ENCODE peak calls at places on chromosomes 16 and 17, in seven cellular contexts. One of them, this sample, is unnamed.

GRCh38 chr16:51756447-51757123 is 605.5 kb upstream of the SALL1 start:
- DNase-seq in adrenal gland: no peak
- DNase-seq in H9: no peak
- DNase-seq in glutamatergic neuron: no peak
- DNase-seq in stomach: no peak
- DNase-seq in RWPE1: no peak
- DNase-seq in epithelial cell of esophagus: no peak
- DNase-seq in this sample: peak; percentile 10

GRCh38 chr16:87702325-87702811 is 63.4 kb downstream of the KLHDC4 start:
- DNase-seq in adrenal gland: no peak
- DNase-seq in H9: peak; percentile 71
- DNase-seq in glutamatergic neuron: peak; percentile 80
- DNase-seq in stomach: no peak
- DNase-seq in RWPE1: no peak
- DNase-seq in epithelial cell of esophagus: no peak
- DNase-seq in this sample: peak; percentile 84

GRCh38 chr16:78405833-78406232 is 306.4 kb downstream of the WWOX start:
- DNase-seq in adrenal gland: no peak
- DNase-seq in H9: no peak
- DNase-seq in glutamatergic neuron: no peak
- DNase-seq in stomach: no peak
- DNase-seq in RWPE1: no peak
- DNase-seq in epithelial cell of esophagus: no peak
- DNase-seq in this sample: no peak

GRCh38 chr16:69924777-69925191 is 26.4 kb upstream of the CLEC18A start:
- DNase-seq in adrenal gland: no peak
- DNase-seq in H9: no peak
- DNase-seq in glutamatergic neuron: no peak
- DNase-seq in stomach: no peak
- DNase-seq in RWPE1: no peak
- DNase-seq in epithelial cell of esophagus: peak; percentile 52
- DNase-seq in this sample: no peak

GRCh38 chr17:33508215-33508614 is 215.1 kb upstream of the ASIC2 start:
- DNase-seq in adrenal gland: no peak
- DNase-seq in H9: no peak
- DNase-seq in glutamatergic neuron: no peak
- DNase-seq in stomach: no peak
- DNase-seq in RWPE1: no peak
- DNase-seq in epithelial cell of esophagus: no peak
- DNase-seq in this sample: no peak

GRCh38 chr17:64327201-64327930 is 63.3 kb downstream of the PECAM1 start:
- DNase-seq in adrenal gland: no peak
- DNase-seq in H9: no peak
- DNase-seq in glutamatergic neuron: no peak
- DNase-seq in stomach: no peak
- DNase-seq in RWPE1: no peak
- DNase-seq in epithelial cell of esophagus: no peak
- DNase-seq in this sample: no peak

GRCh38 chr17:694239-694638 is 20.4 kb downstream of the VPS53 start:
- DNase-seq in adrenal gland: no peak
- DNase-seq in H9: no peak
- DNase-seq in glutamatergic neuron: no peak
- DNase-seq in stomach: no peak
- DNase-seq in RWPE1: peak; percentile 83
- DNase-seq in epithelial cell of esophagus: peak; percentile 94
- DNase-seq in this sample: no peak

GRCh38 chr16:85270365-85270764 is 158.1 kb upstream of the CIBAR2 start:
- DNase-seq in adrenal gland: no peak
- DNase-seq in H9: no peak
- DNase-seq in glutamatergic neuron: no peak
- DNase-seq in stomach: no peak
- DNase-seq in RWPE1: no peak
- DNase-seq in epithelial cell of esophagus: no peak
- DNase-seq in this sample: no peak

GRCh38 chr17:80279895-80280294 is 19.2 kb downstream of the RNF213 start:
- DNase-seq in adrenal gland: peak; percentile 66
- DNase-seq in H9: no peak
- DNase-seq in glutamatergic neuron: no peak
- DNase-seq in stomach: no peak
- DNase-seq in RWPE1: no peak
- DNase-seq in epithelial cell of esophagus: peak; percentile 56
- DNase-seq in this sample: no peak

GRCh38 chr17:42422412-42422957 is 571 bp downstream of the CAVIN1 start:
- DNase-seq in adrenal gland: peak; percentile 63
- DNase-seq in H9: peak; percentile 71
- DNase-seq in glutamatergic neuron: peak; percentile 32
- DNase-seq in stomach: peak; percentile 27
- DNase-seq in RWPE1: peak; percentile 33
- DNase-seq in epithelial cell of esophagus: peak; percentile 61
- DNase-seq in this sample: peak; percentile 45

GRCh38 chr16:3115011-3115410 is 2.6 kb downstream of the ZNF205 start:
- DNase-seq in adrenal gland: peak; percentile 72
- DNase-seq in H9: no peak
- DNase-seq in glutamatergic neuron: no peak
- DNase-seq in stomach: no peak
- DNase-seq in RWPE1: no peak
- DNase-seq in epithelial cell of esophagus: no peak
- DNase-seq in this sample: no peak

GRCh38 chr17:46039592-46040186 is 40.6 kb downstream of the STH start:
- DNase-seq in adrenal gland: peak; percentile 78
- DNase-seq in H9: no peak
- DNase-seq in glutamatergic neuron: no peak
- DNase-seq in stomach: no peak
- DNase-seq in RWPE1: no peak
- DNase-seq in epithelial cell of esophagus: no peak
- DNase-seq in this sample: no peak

GRCh38 chr17:45904886-45905285 is 10.5 kb downstream of the MAPT start:
- DNase-seq in adrenal gland: no peak
- DNase-seq in H9: no peak
- DNase-seq in glutamatergic neuron: no peak
- DNase-seq in stomach: no peak
- DNase-seq in RWPE1: no peak
- DNase-seq in epithelial cell of esophagus: no peak
- DNase-seq in this sample: no peak

GRCh38 chr16:85519540-85520231 is 93.4 kb upstream of the GSE1 start:
- DNase-seq in adrenal gland: no peak
- DNase-seq in H9: no peak
- DNase-seq in glutamatergic neuron: no peak
- DNase-seq in stomach: no peak
- DNase-seq in RWPE1: no peak
- DNase-seq in epithelial cell of esophagus: no peak
- DNase-seq in this sample: no peak

GRCh38 chr16:77299395-77299794 is 100.2 kb downstream of the SYCE1L start:
- DNase-seq in adrenal gland: no peak
- DNase-seq in H9: no peak
- DNase-seq in glutamatergic neuron: no peak
- DNase-seq in stomach: no peak
- DNase-seq in RWPE1: no peak
- DNase-seq in epithelial cell of esophagus: no peak
- DNase-seq in this sample: peak; percentile 9

GRCh38 chr17:63082273-63082861 is 116.3 kb downstream of the TANC2 start:
- DNase-seq in adrenal gland: no peak
- DNase-seq in H9: no peak
- DNase-seq in glutamatergic neuron: no peak
- DNase-seq in stomach: no peak
- DNase-seq in RWPE1: no peak
- DNase-seq in epithelial cell of esophagus: peak; percentile 29
- DNase-seq in this sample: peak; percentile 12

GRCh38 chr16:10065014-10065413 is 117.2 kb downstream of the GRIN2A start:
- DNase-seq in adrenal gland: no peak
- DNase-seq in H9: no peak
- DNase-seq in glutamatergic neuron: no peak
- DNase-seq in stomach: no peak
- DNase-seq in RWPE1: no peak
- DNase-seq in epithelial cell of esophagus: no peak
- DNase-seq in this sample: no peak

GRCh38 chr17:34706029-34706428 is 126.6 kb downstream of the TMEM132E start:
- DNase-seq in adrenal gland: no peak
- DNase-seq in H9: peak; percentile 43
- DNase-seq in glutamatergic neuron: no peak
- DNase-seq in stomach: no peak
- DNase-seq in RWPE1: peak; percentile 27
- DNase-seq in epithelial cell of esophagus: peak; percentile 8
- DNase-seq in this sample: no peak

GRCh38 chr17:32497431-32498205 is 10.8 kb downstream of the CDK5R1 start:
- DNase-seq in adrenal gland: no peak
- DNase-seq in H9: peak; percentile 60
- DNase-seq in glutamatergic neuron: no peak
- DNase-seq in stomach: no peak
- DNase-seq in RWPE1: no peak
- DNase-seq in epithelial cell of esophagus: peak; percentile 52
- DNase-seq in this sample: no peak

GRCh38 chr16:52964290-52964689 is 88.4 kb downstream of the CHD9NB start:
- DNase-seq in adrenal gland: no peak
- DNase-seq in H9: no peak
- DNase-seq in glutamatergic neuron: no peak
- DNase-seq in stomach: no peak
- DNase-seq in RWPE1: no peak
- DNase-seq in epithelial cell of esophagus: no peak
- DNase-seq in this sample: no peak

GRCh38 chr17:47872651-47873161 is 21.7 kb upstream of the SP6 start:
- DNase-seq in adrenal gland: no peak
- DNase-seq in H9: peak; percentile 78
- DNase-seq in glutamatergic neuron: no peak
- DNase-seq in stomach: no peak
- DNase-seq in RWPE1: no peak
- DNase-seq in epithelial cell of esophagus: no peak
- DNase-seq in this sample: no peak

GRCh38 chr17:74055508-74056160 is 147.8 kb upstream of the RPL38 start:
- DNase-seq in adrenal gland: no peak
- DNase-seq in H9: no peak
- DNase-seq in glutamatergic neuron: peak; percentile 50
- DNase-seq in stomach: no peak
- DNase-seq in RWPE1: no peak
- DNase-seq in epithelial cell of esophagus: no peak
- DNase-seq in this sample: no peak

DNA sequence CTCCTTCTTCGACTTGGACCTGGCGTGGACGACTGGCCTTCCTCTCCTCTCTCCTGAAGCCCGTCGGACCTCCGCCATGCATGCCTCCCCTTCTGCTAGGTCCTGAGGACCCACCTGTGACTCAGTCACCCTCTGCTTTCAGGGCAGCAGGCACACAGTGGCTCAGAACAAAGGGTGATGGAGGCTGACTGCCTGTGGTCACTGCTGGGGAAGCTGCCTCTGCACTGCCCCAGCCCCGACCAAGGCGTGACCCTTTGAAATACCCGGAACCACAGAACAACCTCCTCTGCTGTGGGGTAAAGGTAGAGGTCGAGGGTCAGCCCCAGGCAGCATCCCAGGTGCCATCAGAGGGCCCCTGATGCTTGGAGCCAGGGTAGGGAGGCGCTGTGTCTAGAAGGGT is 12.4 kb upstream of the SLC4A1 start:
- DNase-seq in adrenal gland: no peak
- DNase-seq in H9: no peak
- DNase-seq in glutamatergic neuron: no peak
- DNase-seq in stomach: no peak
- DNase-seq in RWPE1: no peak
- DNase-seq in epithelial cell of esophagus: no peak
- DNase-seq in this sample: no peak
- TF ChIP-seq CTCF in adrenal gland: no peak
- TF ChIP-seq CTCF in H9: no peak
- TF ChIP-seq CTCF in glutamatergic neuron: no peak
- TF ChIP-seq CTCF in stomach: no peak
- TF ChIP-seq CTCF in RWPE1: no peak
- TF ChIP-seq CTCF in epithelial cell of esophagus: no peak
- TF ChIP-seq CTCF in this sample: no peak

DNA sequence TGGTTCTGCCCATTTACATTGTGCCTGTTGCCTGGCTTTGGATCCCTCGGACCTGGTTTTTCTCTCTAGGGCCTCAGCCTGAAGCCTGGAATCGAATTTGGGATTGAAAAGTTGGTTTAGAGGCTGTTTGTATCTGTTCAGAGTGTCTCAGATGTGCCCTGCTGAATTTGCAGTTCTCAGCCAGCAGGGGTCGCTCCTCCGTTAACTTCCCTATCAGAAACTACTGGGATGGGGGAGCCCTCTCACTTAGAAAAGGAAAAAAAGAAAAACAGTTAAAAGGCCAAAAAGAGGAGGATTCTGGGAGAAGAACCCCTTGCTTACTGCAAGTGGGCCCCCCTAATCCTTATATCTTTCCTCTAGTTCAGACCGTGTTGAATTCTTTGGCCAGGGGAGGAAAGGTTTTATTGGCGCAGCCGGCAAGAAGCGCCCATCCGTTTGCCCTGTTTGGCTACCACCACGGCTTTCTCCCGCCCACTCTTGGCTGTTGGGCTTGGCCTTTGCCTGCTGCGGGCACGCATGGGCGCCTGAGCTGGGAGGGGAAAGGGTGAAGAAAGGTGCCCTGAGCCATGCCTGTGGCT is 8.7 kb downstream of the FZD2 start:
- DNase-seq in adrenal gland: no peak
- DNase-seq in H9: peak; percentile 40
- DNase-seq in glutamatergic neuron: no peak
- DNase-seq in stomach: no peak
- DNase-seq in RWPE1: no peak
- DNase-seq in epithelial cell of esophagus: no peak
- DNase-seq in this sample: no peak
- TF ChIP-seq CTCF in adrenal gland: peak; percentile 9
- TF ChIP-seq CTCF in H9: peak; percentile 71
- TF ChIP-seq CTCF in glutamatergic neuron: peak; percentile 44
- TF ChIP-seq CTCF in stomach: no peak
- TF ChIP-seq CTCF in RWPE1: peak; percentile 20
- TF ChIP-seq CTCF in epithelial cell of esophagus: peak; percentile 33
- TF ChIP-seq CTCF in this sample: peak; percentile 26

GRCh38 chr16:82834156-82834758 is 207.5 kb downstream of the CDH13 start:
- DNase-seq in adrenal gland: no peak
- DNase-seq in H9: no peak
- DNase-seq in glutamatergic neuron: peak; percentile 15
- DNase-seq in stomach: no peak
- DNase-seq in RWPE1: no peak
- DNase-seq in epithelial cell of esophagus: no peak
- DNase-seq in this sample: no peak
- TF ChIP-seq CTCF in adrenal gland: no peak
- TF ChIP-seq CTCF in H9: peak; percentile 17
- TF ChIP-seq CTCF in glutamatergic neuron: no peak
- TF ChIP-seq CTCF in stomach: no peak
- TF ChIP-seq CTCF in RWPE1: no peak
- TF ChIP-seq CTCF in epithelial cell of esophagus: no peak
- TF ChIP-seq CTCF in this sample: no peak

DNA sequence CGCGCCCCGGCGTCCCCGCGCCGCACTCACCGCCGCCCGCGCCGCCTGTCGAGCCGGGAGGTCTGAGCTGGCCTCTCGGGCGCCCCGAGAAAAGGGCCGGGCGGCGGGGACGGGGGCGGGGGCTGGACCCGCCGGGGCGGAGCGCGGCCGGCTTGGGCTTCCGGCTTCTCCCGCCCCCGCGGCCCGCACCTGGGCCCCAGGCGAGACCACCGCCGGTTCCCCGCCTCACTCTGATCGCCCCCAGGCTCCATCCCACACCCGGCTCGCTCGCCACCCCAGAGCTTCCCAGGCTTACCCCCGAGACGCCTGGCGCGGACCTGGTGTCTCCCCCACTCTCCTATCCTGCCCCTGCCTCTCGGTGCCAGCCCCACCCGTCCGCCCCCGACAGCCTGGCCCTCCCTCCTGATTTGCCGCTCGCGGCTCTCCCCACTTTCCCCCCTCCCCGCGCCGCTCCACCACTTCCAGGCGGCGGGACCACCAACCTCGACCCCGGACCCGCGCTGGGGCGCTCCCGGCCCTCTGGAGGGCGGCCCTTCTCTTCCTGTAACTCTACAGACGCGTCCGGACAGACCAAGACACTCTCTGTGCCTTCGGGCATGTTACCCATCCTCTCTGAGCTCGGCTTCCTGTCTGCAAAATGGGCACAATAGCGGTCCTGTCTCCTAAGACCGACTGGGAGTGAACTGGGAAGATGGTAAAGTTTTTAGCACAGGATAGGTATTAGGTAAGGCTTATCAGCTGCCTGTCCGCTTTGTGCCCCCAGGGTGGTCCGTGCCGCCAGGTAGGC is at the start of gene LITAF:
- DNase-seq in adrenal gland: peak; percentile 65
- DNase-seq in H9: peak; percentile 61
- DNase-seq in glutamatergic neuron: peak; percentile 53
- DNase-seq in stomach: peak; percentile 78
- DNase-seq in RWPE1: peak; percentile 84
- DNase-seq in epithelial cell of esophagus: peak; percentile 67
- DNase-seq in this sample: peak; percentile 80
- TF ChIP-seq CTCF in adrenal gland: no peak
- TF ChIP-seq CTCF in H9: peak; percentile 9
- TF ChIP-seq CTCF in glutamatergic neuron: no peak
- TF ChIP-seq CTCF in stomach: no peak
- TF ChIP-seq CTCF in RWPE1: no peak
- TF ChIP-seq CTCF in epithelial cell of esophagus: no peak
- TF ChIP-seq CTCF in this sample: no peak

This sample was measured in GM12865.